ENCODE peak calls at places on chromosome 16, in four cellular contexts. W, H, B and G are unnamed samples.

GRCh38 chr16:72884037-72884436 is 163.9 kb downstream of the ZFHX3 start:
- DNase-seq in B (peak; percentile 56), W (peak; percentile 64), H (peak; percentile 33), G (peak; percentile 41)

GRCh38 chr16:1146409-1146808 is 6.5 kb upstream of the CACNA1H start:
- DNase-seq in H (no peak), B (no peak), W (no peak), G (no peak)

GRCh38 chr16:82639666-82640336 is 13.0 kb downstream of the CDH13 start:
- DNase-seq in W (peak; percentile 41), H (peak; percentile 65), B (peak; percentile 58), G (peak; percentile 63)

GRCh38 chr16:63618896-63619295 is 1503.0 kb downstream of the CDH11 start:
- DNase-seq in B (no peak), W (no peak), H (no peak), G (no peak)

GRCh38 chr16:17515421-17516210 is 44.9 kb upstream of the XYLT1 start:
- DNase-seq in W (peak; percentile 99), B (peak; percentile 89), H (peak; percentile 52), G (peak; percentile 94)

GRCh38 chr16:72836181-72836580 is 211.7 kb downstream of the ZFHX3 start:
- DNase-seq in B (no peak), H (no peak), W (no peak), G (no peak)

GRCh38 chr16:84714028-84714427 is 14.2 kb downstream of the USP10 start:
- DNase-seq in B (no peak), W (no peak), H (no peak), G (no peak)

GRCh38 chr16:69182730-69183416 is 4.1 kb upstream of the SNTB2 start:
- DNase-seq in W (no peak), H (no peak), B (no peak), G (no peak)

GRCh38 chr16:78500659-78501226 is 401.3 kb downstream of the WWOX start:
- DNase-seq in W (no peak), B (no peak), H (no peak), G (no peak)

GRCh38 chr16:48818257-48818656 is 208.3 kb upstream of the N4BP1 start:
- DNase-seq in B (no peak), W (no peak), H (no peak), G (no peak)

GRCh38 chr16:71645450-71645849 is 19.5 kb downstream of the MARVELD3 start:
- DNase-seq in H (peak; percentile 20), B (peak; percentile 38), W (peak; percentile 10), G (peak; percentile 55)

GRCh38 chr16:67562918-67563707 is 787 bp downstream of the CTCF start:
- DNase-seq in W (peak; percentile 30), B (peak; percentile 33), H (peak; percentile 38), G (peak; percentile 81)

GRCh38 chr16:47258874-47259461 is 115.2 kb upstream of the NETO2 start:
- DNase-seq in W (no peak), B (peak; percentile 14), H (peak; percentile 42), G (peak; percentile 46)

GRCh38 chr16:82924075-82924854 is 297.5 kb downstream of the CDH13 start:
- DNase-seq in H (no peak), B (no peak), W (no peak), G (no peak)

GRCh38 chr16:50121721-50122445 is 31.2 kb upstream of the TENT4B start:
- DNase-seq in W (no peak), H (no peak), B (no peak), G (no peak)

GRCh38 chr16:5024632-5025031 is 9.1 kb downstream of the NAGPA start:
- DNase-seq in B (no peak), W (peak; percentile 8), H (peak; percentile 16), G (peak; percentile 31)

GRCh38 chr16:12675852-12676251 is 127.8 kb downstream of the CPPED1 start:
- DNase-seq in B (peak; percentile 75), H (no peak), W (peak; percentile 75), G (peak; percentile 75)

GRCh38 chr16:24035127-24035842 is 199.5 kb downstream of the PRKCB start:
- DNase-seq in W (no peak), B (no peak), H (no peak), G (no peak)

GRCh38 chr16:27611340-27611739 is 61.4 kb downstream of the KATNIP start:
- DNase-seq in W (no peak), B (no peak), H (no peak), G (no peak)
- H3K4me2 ChIP-seq in W (no peak overlapping the region), B (no peak overlapping the region), H (no peak overlapping the region), G (no peak overlapping the region)

GRCh38 chr16:11510178-11510973 is 76.3 kb downstream of the LITAF start:
- DNase-seq in W (no peak), B (no peak), H (no peak), G (no peak)
- H3K4me2 ChIP-seq in W (no peak overlapping the region), B (no peak overlapping the region), H (no peak overlapping the region), G (no peak overlapping the region)

GRCh38 chr16:19389246-19389645 is 28.4 kb upstream of the TMC5 start:
- DNase-seq in W (no peak), B (no peak), H (no peak), G (peak; percentile 43)
- H3K4me2 ChIP-seq in W (no peak overlapping the region), B (no peak overlapping the region), H (no peak overlapping the region), G (no peak overlapping the region)

GRCh38 chr16:58348986-58349385 is 43.3 kb upstream of the GINS3 start:
- DNase-seq in B (no peak), W (no peak), H (no peak), G (no peak)
- H3K4me2 ChIP-seq in B (no peak overlapping the region), W (no peak overlapping the region), H (no peak overlapping the region), G (no peak overlapping the region)

DNA sequence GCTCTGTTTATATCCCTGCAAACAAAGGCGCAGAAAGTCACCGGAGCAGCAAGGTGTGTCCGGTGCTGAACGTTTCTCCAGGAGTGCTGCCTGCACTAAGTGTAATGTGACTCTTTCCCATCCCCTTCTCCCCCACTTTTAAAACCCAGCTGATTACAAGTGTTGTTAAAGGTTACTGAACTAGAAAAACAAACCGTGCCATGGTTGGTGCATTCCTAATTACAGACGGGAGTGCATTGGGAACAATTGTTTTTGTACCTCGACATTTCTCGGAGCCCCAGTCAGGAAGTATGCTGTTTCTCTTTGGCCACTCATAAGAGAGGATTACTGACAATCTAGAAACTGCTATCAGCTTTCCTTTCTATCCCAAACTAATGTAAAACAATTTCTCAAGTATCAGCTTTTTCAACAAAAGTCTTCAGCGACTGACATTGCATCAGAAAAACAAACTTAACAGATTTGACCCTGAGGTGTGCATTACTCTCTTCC is 441.0 kb upstream of the SALL1 start:
- DNase-seq in B (no peak), H (no peak), W (no peak), G (no peak)
- H3K4me2 ChIP-seq in B (peak overlapping the region; percentile 69), H (no peak overlapping the region), W (peak overlapping the region; percentile 60), G (no peak overlapping the region)